ENCODE peak calls at places on chromosomes 13 and 19, in ten cellular contexts. P, U, X, R, J, Z, D, Y, V and O are unnamed samples.

GRCh38 chr13:114179087-114179658 is at the start of gene CFAP97D2:
- DNase-seq in P (no peak), U (no peak), X (no peak), R (no peak), J (no peak), Z (no peak), D (peak; percentile 42), Y (no peak), V (no peak), O (no peak)

GRCh38 chr19:51702103-51702753 is 9.1 kb downstream of the SPACA6 start:
- DNase-seq in P (peak; percentile 39), U (peak; percentile 37), X (peak; percentile 60), R (peak; percentile 84), J (peak; percentile 73), Z (peak; percentile 78), D (peak; percentile 91), Y (no peak), V (peak; percentile 86), O (peak; percentile 58)

GRCh38 chr13:113903912-113904311 is 40.0 kb upstream of the GAS6 start:
- DNase-seq in P (no peak), U (no peak), X (no peak), R (no peak), J (no peak), Z (peak; percentile 5), D (no peak), Y (no peak), V (no peak), O (no peak)

GRCh38 chr13:101649490-101650126 is 197.1 kb downstream of the ITGBL1 start:
- DNase-seq in P (no peak), U (no peak), X (no peak), R (no peak), J (peak; percentile 92), Z (no peak), D (no peak), Y (no peak), V (no peak), O (peak; percentile 72)

GRCh38 chr13:38766799-38767198 is 79.9 kb downstream of the FREM2 start:
- DNase-seq in P (no peak), U (no peak), X (no peak), R (no peak), J (no peak), Z (no peak), D (no peak), Y (no peak), V (no peak), O (no peak)

GRCh38 chr13:112014857-112015256 is 52.1 kb upstream of the SOX1 start:
- DNase-seq in P (no peak), U (no peak), X (no peak), R (no peak), J (peak; percentile 0), Z (no peak), D (no peak), Y (no peak), V (no peak), O (no peak)

GRCh38 chr19:44748426-44749254 is at the start of gene BCL3:
- DNase-seq in P (peak; percentile 76), U (peak; percentile 58), X (no peak), R (peak; percentile 90), J (no peak), Z (peak; percentile 83), D (peak; percentile 91), Y (no peak), V (peak; percentile 85), O (peak; percentile 80)

GRCh38 chr13:36382030-36382429 is 35.8 kb upstream of the SPART start:
- DNase-seq in P (no peak), U (no peak), X (no peak), R (no peak), J (no peak), Z (no peak), D (no peak), Y (no peak), V (no peak), O (no peak)

GRCh38 chr13:90594694-90595093 is 752.8 kb upstream of the MIR17HG start:
- DNase-seq in P (no peak), U (no peak), X (no peak), R (no peak), J (peak; percentile 16), Z (no peak), D (no peak), Y (no peak), V (no peak), O (peak; percentile 83)

GRCh38 chr13:111239754-111240670 is 80.4 kb upstream of the TEX29 start:
- DNase-seq in P (no peak), U (no peak), X (no peak), R (no peak), J (no peak), Z (no peak), D (no peak), Y (no peak), V (no peak), O (no peak)

GRCh38 chr13:95222733-95223018 is 78.6 kb downstream of the ABCC4 start:
- DNase-seq in P (no peak), U (no peak), X (no peak), R (no peak), J (no peak), Z (no peak), D (no peak), Y (no peak), V (no peak), O (no peak)

GRCh38 chr13:42486711-42487198 is 87.2 kb upstream of the TNFSF11 start:
- DNase-seq in P (no peak), U (no peak), X (no peak), R (no peak), J (peak; percentile 94), Z (no peak), D (no peak), Y (peak; percentile 34), V (no peak), O (peak; percentile 81)

GRCh38 chr13:33119022-33119735 is 103.0 kb downstream of the KL start:
- DNase-seq in P (no peak), U (no peak), X (no peak), R (no peak), J (peak; percentile 53), Z (no peak), D (no peak), Y (no peak), V (no peak), O (no peak)

DNA sequence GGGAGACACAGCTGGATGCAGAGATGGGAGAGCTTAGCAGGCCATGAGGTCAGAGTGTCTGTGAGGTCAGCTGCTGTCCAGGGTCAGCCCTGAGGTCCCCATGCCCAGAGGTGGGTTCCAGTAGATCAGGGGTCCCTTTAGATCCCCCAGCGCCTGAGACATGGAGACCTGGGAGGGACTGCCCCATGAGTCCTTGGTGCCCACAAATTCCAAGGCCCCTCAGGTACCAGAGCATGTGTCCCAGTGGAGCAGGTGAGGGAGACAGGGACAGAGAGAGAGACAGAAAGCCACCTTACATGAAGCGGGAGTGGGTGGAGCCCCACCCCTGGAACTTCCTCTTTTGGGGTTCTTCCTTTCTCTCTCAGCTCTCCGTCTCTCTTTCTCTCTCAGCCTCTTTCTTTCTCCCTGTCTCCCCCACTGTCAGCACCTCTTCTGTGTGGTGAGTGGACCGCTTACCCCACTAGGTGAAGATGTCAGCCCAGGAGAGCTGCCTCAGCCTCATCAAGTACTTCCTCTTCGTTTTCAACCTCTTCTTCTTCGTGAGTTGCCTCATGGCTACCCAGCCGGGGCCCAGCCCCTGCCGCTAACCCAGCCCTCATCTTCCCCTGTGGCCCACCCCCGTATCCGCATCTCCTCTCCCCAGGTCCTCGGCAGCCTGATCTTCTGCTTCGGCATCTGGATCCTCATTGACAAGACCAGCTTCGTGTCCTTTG is at the start of gene CD37:
- DNase-seq in P (peak; percentile 34), U (peak; percentile 67), X (no peak), R (peak; percentile 37), J (no peak), Z (peak; percentile 31), D (peak; percentile 67), Y (no peak), V (no peak), O (no peak)
- H3K4me3 ChIP-seq in P (peak within 1 kb of the TSS; percentile 79), U (peak within 1 kb of the TSS; percentile 81), X (peak within 1 kb of the TSS; percentile 66), R (peak within 1 kb of the TSS; percentile 46), J (no peak within 1 kb of the TSS), Z (peak within 1 kb of the TSS; percentile 28), D (peak within 1 kb of the TSS; percentile 46), Y (no peak within 1 kb of the TSS), V (peak within 1 kb of the TSS; percentile 25), O (no peak within 1 kb of the TSS)

GRCh38 chr13:41019027-41019487 is at the start of gene ELF1:
- DNase-seq in P (peak; percentile 50), U (peak; percentile 80), X (no peak), R (peak; percentile 76), J (peak; percentile 73), Z (peak; percentile 76), D (no peak), Y (no peak), V (no peak), O (peak; percentile 59)

GRCh38 chr13:41017153-41017552 is 2.0 kb downstream of the ELF1 start:
- DNase-seq in P (peak; percentile 21), U (peak; percentile 17), X (no peak), R (peak; percentile 43), J (no peak), Z (no peak), D (no peak), Y (no peak), V (no peak), O (no peak)

GRCh38 chr13:41017744-41018582 is 1.2 kb downstream of the ELF1 start:
- DNase-seq in P (no peak), U (peak; percentile 20), X (no peak), R (no peak), J (no peak), Z (no peak), D (no peak), Y (no peak), V (no peak), O (no peak)

GRCh38 chr13:41019578-41020347 is 647 bp upstream of the ELF1 start:
- DNase-seq in P (no peak), U (no peak), X (no peak), R (no peak), J (no peak), Z (no peak), D (no peak), Y (no peak), V (no peak), O (no peak)

GRCh38 chr13:41018583-41018909 is 570 bp downstream of the ELF1 start:
- DNase-seq in P (no peak), U (no peak), X (no peak), R (no peak), J (no peak), Z (no peak), D (no peak), Y (no peak), V (no peak), O (no peak)
- H3K4me3 ChIP-seq in P (peak overlapping the region; percentile 66), U (peak overlapping the region; percentile 61), X (peak overlapping the region; percentile 17), R (peak overlapping the region; percentile 52), J (peak overlapping the region; percentile 58), Z (peak overlapping the region; percentile 33), D (peak overlapping the region; percentile 47), Y (no peak overlapping the region), V (peak overlapping the region; percentile 32), O (no peak overlapping the region)

GRCh38 chr13:49446473-49446872 is 2.4 kb downstream of the SETDB2 start:
- DNase-seq in P (no peak), U (no peak), X (no peak), R (no peak), J (no peak), Z (no peak), D (no peak), Y (no peak), V (no peak), O (no peak)
- H3K4me3 ChIP-seq in P (no peak overlapping the region), U (no peak overlapping the region), X (no peak overlapping the region), R (no peak overlapping the region), J (no peak overlapping the region), Z (no peak overlapping the region), D (no peak overlapping the region), Y (no peak overlapping the region), V (no peak overlapping the region), O (no peak overlapping the region)

DNA sequence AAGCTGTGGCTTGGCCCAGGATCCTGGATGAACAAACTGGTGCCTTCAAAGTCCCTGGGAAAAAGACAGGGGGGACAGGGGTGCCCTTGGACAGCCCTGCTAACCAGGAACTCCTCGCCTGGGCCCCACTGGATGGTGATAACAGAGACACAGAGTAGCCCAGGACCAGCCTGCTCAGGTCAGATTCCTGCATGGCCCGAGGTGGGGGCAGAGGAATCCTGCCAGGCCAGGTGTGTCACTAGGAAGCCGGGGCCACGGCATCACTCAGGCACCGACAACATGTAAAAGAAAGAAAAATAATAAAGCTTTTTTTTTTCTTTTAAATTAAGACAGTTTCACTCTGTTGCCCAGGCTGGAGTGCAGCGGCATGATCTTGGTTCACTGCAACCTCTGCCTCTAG is 5.6 kb upstream of the RPL18A start:
- DNase-seq in P (no peak), U (no peak), X (no peak), R (no peak), J (no peak), Z (no peak), D (no peak), Y (no peak), V (no peak), O (no peak)
- H3K4me3 ChIP-seq in P (no peak overlapping the region), U (no peak overlapping the region), X (no peak overlapping the region), R (no peak overlapping the region), J (no peak overlapping the region), Z (no peak overlapping the region), D (no peak overlapping the region), Y (no peak overlapping the region), V (no peak overlapping the region), O (no peak overlapping the region)